ENCODE peak calls at places on chromosomes 11 and 22, in six cellular contexts. L is brain microvascular endothelial cell, U is upper lobe of right lung, E is left lung, O is pancreas, M is AG04450. J is an unnamed sample.
A peak's percentile ranks its signal among the peaks of the same experiment; 100 is the strongest.

GRCh38 chr11:133827556-133827955 is 17.8 kb downstream of the SPATA19 start:
- DNase-seq in L (no peak), U (no peak), M (no peak), E (no peak), O (no peak), J (no peak)

GRCh38 chr22:41128606-41129005 is 36.2 kb downstream of the EP300 start:
- DNase-seq in M (no peak), E (no peak), U (no peak), O (no peak), L (no peak), J (no peak)

GRCh38 chr11:68036717-68037239 is 2.0 kb upstream of the TCIRG1 start:
- DNase-seq in U (peak; percentile 90), L (no peak), O (no peak), E (peak; percentile 89), M (no peak), J (no peak)

GRCh38 chr22:45804986-45805325 is 133.3 kb downstream of the ATXN10 start:
- DNase-seq in O (no peak), M (peak; percentile 92), E (no peak), U (no peak), L (peak; percentile 96), J (no peak)

GRCh38 chr22:32531955-32532818 is 57.6 kb downstream of the FBXO7 start:
- DNase-seq in O (no peak), L (peak; percentile 70), E (peak; percentile 78), U (peak; percentile 85), M (peak; percentile 82), J (no peak)

GRCh38 chr22:32916025-32916424 is 114.5 kb downstream of the TIMP3 start:
- DNase-seq in L (no peak), E (no peak), O (no peak), M (no peak), U (no peak), J (no peak)

GRCh38 chr11:60633645-60634044 is 65.8 kb upstream of the MS4A8 start:
- DNase-seq in U (no peak), E (no peak), O (no peak), L (no peak), M (no peak), J (no peak)

GRCh38 chr11:47948137-47948536 is 32.2 kb upstream of the PTPRJ start:
- DNase-seq in L (no peak), U (no peak), E (no peak), M (no peak), O (no peak), J (no peak)

GRCh38 chr11:106493751-106494150 is 416.3 kb downstream of the AASDHPPT start:
- DNase-seq in O (no peak), U (no peak), M (no peak), L (no peak), E (no peak), J (no peak)

GRCh38 chr11:44778200-44779100 is 51.7 kb downstream of the TSPAN18 start:
- DNase-seq in E (no peak), L (no peak), M (no peak), U (peak; percentile 39), O (no peak), J (no peak)

GRCh38 chr11:73252577-73253191 is 19.5 kb upstream of the P2RY6 start:
- DNase-seq in U (no peak), M (no peak), E (no peak), O (no peak), L (no peak), J (no peak)

GRCh38 chr11:132576706-132577105 is 955.6 kb downstream of the OPCML start:
- DNase-seq in L (peak; percentile 99), U (no peak), E (no peak), O (no peak), M (peak; percentile 82), J (no peak)

GRCh38 chr22:19912236-19912999 is 29.2 kb upstream of the COMT start:
- DNase-seq in O (no peak), U (no peak), E (no peak), L (no peak), M (no peak), J (no peak)

GRCh38 chr11:133742388-133742787 is 102.9 kb downstream of the SPATA19 start:
- DNase-seq in O (no peak), L (no peak), U (no peak), M (no peak), E (no peak), J (no peak)

GRCh38 chr11:102640946-102641345 is 15.8 kb upstream of the MMP20 start:
- DNase-seq in M (no peak), L (no peak), E (no peak), O (no peak), U (no peak), J (no peak)

GRCh38 chr11:124745835-124746620 is 6.0 kb downstream of the VSIG2 start:
- DNase-seq in U (no peak), O (peak; percentile 72), L (no peak), M (no peak), E (no peak), J (no peak)

GRCh38 chr11:119380816-119381185 is 689 bp downstream of the USP2 start:
- DNase-seq in O (no peak), U (no peak), M (no peak), L (no peak), E (no peak), J (no peak)

GRCh38 chr11:9862981-9863380 is 199.1 kb downstream of the SWAP70 start:
- DNase-seq in M (no peak), L (peak; percentile 51), O (no peak), E (no peak), U (no peak), J (no peak)

GRCh38 chr11:96306600-96306932 is 36.4 kb downstream of the MAML2 start:
- DNase-seq in O (no peak), L (peak; percentile 52), E (no peak), M (no peak), U (no peak), J (no peak)

GRCh38 chr11:33634291-33634834 is 66.3 kb downstream of the C11orf91 start:
- DNase-seq in M (no peak), U (no peak), E (no peak), L (peak; percentile 40), O (no peak), J (no peak)

GRCh38 chr11:86122773-86123172 is 53.9 kb upstream of the PICALM start:
- DNase-seq in U (no peak), E (no peak), O (no peak), M (no peak), L (no peak), J (no peak)

GRCh38 chr11:130042093-130042591 is 27.6 kb upstream of the APLP2 start:
- DNase-seq in M (peak; percentile 89), U (no peak), O (no peak), L (peak; percentile 92), E (no peak), J (no peak)

GRCh38 chr22:32905400-32905799 is 103.9 kb downstream of the TIMP3 start:
- DNase-seq in E (no peak), O (no peak), L (no peak), U (no peak), M (no peak), J (no peak)

GRCh38 chr22:19809741-19810140 is 44.9 kb downstream of the GNB1L start:
- DNase-seq in O (peak; percentile 26), M (no peak), L (no peak), U (no peak), E (peak; percentile 10), J (no peak)

GRCh38 chr22:44199866-44200265 is 19.1 kb downstream of the PARVG start:
- DNase-seq in E (no peak), O (peak; percentile 33), U (no peak), L (no peak), M (no peak), J (no peak)

GRCh38 chr22:19709063-19709769 is 5.1 kb upstream of the SEPTIN5 start:
- DNase-seq in U (no peak), E (no peak), M (no peak), O (no peak), L (no peak), J (peak; percentile 44)

GRCh38 chr11:47980907-47981621 is 705 bp downstream of the PTPRJ start:
- DNase-seq in M (no peak), U (peak; percentile 82), L (no peak), E (no peak), O (peak; percentile 84), J (no peak)

GRCh38 chr11:113651018-113651417 is 55.1 kb downstream of the TMPRSS5 start:
- DNase-seq in E (no peak), O (no peak), L (no peak), U (no peak), M (no peak), J (no peak)

GRCh38 chr11:67577951-67578350 is 5.7 kb upstream of the GSTP1 start:
- DNase-seq in O (no peak), E (no peak), L (no peak), U (no peak), M (no peak), J (no peak)

GRCh38 chr11:15750535-15751297 is 605.6 kb downstream of the SOX6 start:
- DNase-seq in E (no peak), L (no peak), M (no peak), O (no peak), U (no peak), J (no peak)

GRCh38 chr22:27534720-27535125 is 266.8 kb downstream of the MN1 start:
- DNase-seq in L (peak; percentile 67), M (peak; percentile 30), E (no peak), O (no peak), U (no peak), J (no peak)

GRCh38 chr11:72584293-72584921 is 89.8 kb downstream of the PDE2A start:
- DNase-seq in M (no peak), U (peak; percentile 86), E (peak; percentile 85), O (peak; percentile 70), L (no peak), J (peak; percentile 65)

GRCh38 chr11:95088946-95089619 is 563 bp upstream of the ENDOD1 start:
- DNase-seq in E (no peak), L (peak; percentile 44), U (no peak), M (no peak), O (no peak), J (no peak)

GRCh38 chr11:76635991-76636520 is 34.5 kb downstream of the LRRC32 start:
- DNase-seq in E (no peak), M (no peak), L (no peak), O (no peak), U (no peak), J (no peak)
- H3K27ac ChIP-seq in E (no peak overlapping the region), M (no peak overlapping the region), L (no peak overlapping the region), O (no peak overlapping the region), U (peak overlapping the region; percentile 45), J (no peak overlapping the region)

GRCh38 chr11:123741159-123741951 is at the start of gene ZNF202:
- DNase-seq in O (peak; percentile 94), L (peak; percentile 80), M (peak; percentile 66), U (peak; percentile 96), E (peak; percentile 93), J (peak; percentile 85)
- TF ChIP-seq CTCF in O (no peak), L (peak; percentile 30), M (peak; percentile 7), U (no peak), E (peak; percentile 20), J (no peak)

DNA sequence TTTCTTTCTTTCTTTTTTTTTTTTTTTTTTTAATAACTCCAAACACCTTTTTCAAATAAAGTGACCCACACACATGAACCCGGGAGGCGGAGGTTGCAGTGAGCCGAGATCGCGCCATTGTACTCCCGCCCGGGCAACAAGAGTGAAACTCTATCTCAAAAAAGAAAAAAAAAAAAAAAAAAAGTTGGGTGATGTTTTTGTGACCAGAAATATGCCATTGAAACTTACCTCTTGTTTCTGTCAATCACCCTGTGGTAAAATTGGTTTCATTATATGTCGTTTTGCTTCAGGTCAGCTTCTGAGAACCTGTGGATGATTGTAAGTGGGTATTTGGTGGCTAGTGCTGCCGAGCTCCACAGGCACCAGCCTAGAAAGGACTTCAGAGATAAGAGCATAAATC is 238.8 kb downstream of the TBC1D22A start:
- DNase-seq in E (no peak), O (no peak), U (no peak), L (no peak), M (no peak), J (no peak)
- H3K27ac ChIP-seq in E (no peak overlapping the region), O (no peak overlapping the region), U (no peak overlapping the region), L (no peak overlapping the region), M (no peak overlapping the region), J (no peak overlapping the region)

GRCh38 chr22:24401824-24402434 is 25.5 kb upstream of the ADORA2A start:
- DNase-seq in E (no peak), M (no peak), O (peak; percentile 47), U (no peak), L (no peak), J (no peak)
- TF ChIP-seq CTCF in E (no peak), M (no peak), O (no peak), U (no peak), L (no peak), J (no peak)

J was measured in RWPE2.